ENCODE peak calls at places on chromosomes 4 and X, in eight cellular contexts. One of them, this sample, is unnamed. For H3K9me3 and H3K36me3, the result is how much of the 10 kb centered on the place peaks cover.

GRCh38 chr4:173442223-173442932 is 43.5 kb upstream of the SCRG1 start:
- DNase-seq in heart left ventricle: no peak
- DNase-seq in GM23248: no peak
- DNase-seq in PC-9: no peak
- DNase-seq in HCT116: no peak
- DNase-seq in mammary epithelial cell: no peak
- DNase-seq in A673: no peak
- DNase-seq in ovary: no peak
- DNase-seq in this sample: no peak

GRCh38 chrX:113384628-113385027 is 544.0 kb upstream of the AMOT start:
- DNase-seq in heart left ventricle: no peak
- DNase-seq in GM23248: peak
- DNase-seq in PC-9: no peak
- DNase-seq in HCT116: no peak
- DNase-seq in mammary epithelial cell: peak
- DNase-seq in A673: no peak
- DNase-seq in ovary: no peak
- DNase-seq in this sample: no peak

GRCh38 chr4:148390311-148390710 is 51.9 kb downstream of the NR3C2 start:
- DNase-seq in heart left ventricle: no peak
- DNase-seq in GM23248: no peak
- DNase-seq in PC-9: no peak
- DNase-seq in HCT116: no peak
- DNase-seq in mammary epithelial cell: no peak
- DNase-seq in A673: no peak
- DNase-seq in ovary: no peak
- DNase-seq in this sample: no peak

GRCh38 chr4:23384741-23385140 is 505.1 kb downstream of the PPARGC1A start:
- DNase-seq in heart left ventricle: no peak
- DNase-seq in GM23248: no peak
- DNase-seq in PC-9: peak
- DNase-seq in HCT116: no peak
- DNase-seq in mammary epithelial cell: no peak
- DNase-seq in A673: no peak
- DNase-seq in ovary: no peak
- DNase-seq in this sample: no peak

GRCh38 chrX:9464435-9465371 is at the start of gene TBL1X:
- DNase-seq in heart left ventricle: peak
- DNase-seq in GM23248: peak
- DNase-seq in PC-9: peak
- DNase-seq in HCT116: no peak
- DNase-seq in mammary epithelial cell: no peak
- DNase-seq in A673: peak
- DNase-seq in ovary: peak
- DNase-seq in this sample: no peak

GRCh38 chr4:76689079-76689817 is 208.7 kb downstream of the SOWAHB start:
- DNase-seq in heart left ventricle: peak
- DNase-seq in GM23248: peak
- DNase-seq in PC-9: peak
- DNase-seq in HCT116: peak
- DNase-seq in mammary epithelial cell: peak
- DNase-seq in A673: peak
- DNase-seq in ovary: peak
- DNase-seq in this sample: no peak

GRCh38 chrX:104987063-104987462 is 233.4 kb downstream of the TEX13A start:
- DNase-seq in heart left ventricle: no peak
- DNase-seq in GM23248: no peak
- DNase-seq in PC-9: no peak
- DNase-seq in HCT116: no peak
- DNase-seq in mammary epithelial cell: peak
- DNase-seq in A673: no peak
- DNase-seq in ovary: no peak
- DNase-seq in this sample: no peak

GRCh38 chr4:143207555-143207954 is 22.8 kb downstream of the USP38 start:
- DNase-seq in heart left ventricle: no peak
- DNase-seq in GM23248: peak
- DNase-seq in PC-9: no peak
- DNase-seq in HCT116: no peak
- DNase-seq in mammary epithelial cell: peak
- DNase-seq in A673: peak
- DNase-seq in ovary: no peak
- DNase-seq in this sample: no peak

GRCh38 chr4:5143306-5143861 is 92.1 kb downstream of the STK32B start:
- DNase-seq in heart left ventricle: no peak
- DNase-seq in GM23248: no peak
- DNase-seq in PC-9: no peak
- DNase-seq in HCT116: no peak
- DNase-seq in mammary epithelial cell: no peak
- DNase-seq in A673: no peak
- DNase-seq in ovary: no peak
- DNase-seq in this sample: no peak

GRCh38 chr4:140151700-140152014 is 2.3 kb downstream of the MAML3 start:
- DNase-seq in heart left ventricle: peak
- DNase-seq in GM23248: peak
- DNase-seq in PC-9: peak
- DNase-seq in HCT116: peak
- DNase-seq in mammary epithelial cell: peak
- DNase-seq in A673: peak
- DNase-seq in ovary: peak
- DNase-seq in this sample: peak

GRCh38 chrX:110182362-110182761 is 135.5 kb downstream of the AMMECR1 start:
- DNase-seq in heart left ventricle: no peak
- DNase-seq in GM23248: peak
- DNase-seq in PC-9: no peak
- DNase-seq in HCT116: no peak
- DNase-seq in mammary epithelial cell: peak
- DNase-seq in A673: no peak
- DNase-seq in ovary: no peak
- DNase-seq in this sample: no peak

GRCh38 chr4:6727943-6728250 is 11.9 kb downstream of the BLOC1S4 start:
- DNase-seq in heart left ventricle: no peak
- DNase-seq in GM23248: peak
- DNase-seq in PC-9: no peak
- DNase-seq in HCT116: no peak
- DNase-seq in mammary epithelial cell: no peak
- DNase-seq in A673: peak
- DNase-seq in ovary: no peak
- DNase-seq in this sample: no peak

GRCh38 chr4:60868232-60868960 is 331.7 kb upstream of the ADGRL3 start:
- DNase-seq in heart left ventricle: no peak
- DNase-seq in GM23248: no peak
- DNase-seq in PC-9: no peak
- DNase-seq in HCT116: no peak
- DNase-seq in mammary epithelial cell: no peak
- DNase-seq in A673: no peak
- DNase-seq in ovary: no peak
- DNase-seq in this sample: no peak

GRCh38 chr4:8639777-8640720 is 47.5 kb downstream of the CPZ start:
- DNase-seq in heart left ventricle: no peak
- DNase-seq in GM23248: no peak
- DNase-seq in PC-9: no peak
- DNase-seq in HCT116: no peak
- DNase-seq in mammary epithelial cell: no peak
- DNase-seq in A673: no peak
- DNase-seq in ovary: no peak
- DNase-seq in this sample: no peak

GRCh38 chr4:8729408-8730149 is 137.0 kb downstream of the CPZ start:
- DNase-seq in heart left ventricle: no peak
- DNase-seq in GM23248: no peak
- DNase-seq in PC-9: no peak
- DNase-seq in HCT116: no peak
- DNase-seq in mammary epithelial cell: no peak
- DNase-seq in A673: no peak
- DNase-seq in ovary: no peak
- DNase-seq in this sample: no peak

GRCh38 chr4:40149960-40150385 is 46.9 kb upstream of the RHOH start:
- DNase-seq in heart left ventricle: peak
- DNase-seq in GM23248: peak
- DNase-seq in PC-9: peak
- DNase-seq in HCT116: peak
- DNase-seq in mammary epithelial cell: peak
- DNase-seq in A673: peak
- DNase-seq in ovary: peak
- DNase-seq in this sample: peak

GRCh38 chr4:33924239-33924638 is 2320.1 kb downstream of the ARAP2 start:
- DNase-seq in heart left ventricle: no peak
- DNase-seq in GM23248: peak
- DNase-seq in PC-9: no peak
- DNase-seq in HCT116: peak
- DNase-seq in mammary epithelial cell: peak
- DNase-seq in A673: no peak
- DNase-seq in ovary: no peak
- DNase-seq in this sample: no peak

GRCh38 chr4:163191999-163192398 is 25.3 kb upstream of the NAF1 start:
- DNase-seq in heart left ventricle: no peak
- DNase-seq in GM23248: peak
- DNase-seq in PC-9: no peak
- DNase-seq in HCT116: peak
- DNase-seq in mammary epithelial cell: peak
- DNase-seq in A673: no peak
- DNase-seq in ovary: no peak
- DNase-seq in this sample: peak
- H3K9me3 ChIP-seq in heart left ventricle: under half
- H3K9me3 ChIP-seq in GM23248: under half
- H3K9me3 ChIP-seq in PC-9: under half
- H3K9me3 ChIP-seq in HCT116: under half
- H3K9me3 ChIP-seq in mammary epithelial cell: under half
- H3K9me3 ChIP-seq in A673: under half
- H3K9me3 ChIP-seq in ovary: under half
- H3K9me3 ChIP-seq in this sample: under half

GRCh38 chr4:54062392-54062791 is 2.0 kb downstream of the CHIC2 start:
- DNase-seq in heart left ventricle: no peak
- DNase-seq in GM23248: no peak
- DNase-seq in PC-9: no peak
- DNase-seq in HCT116: no peak
- DNase-seq in mammary epithelial cell: no peak
- DNase-seq in A673: no peak
- DNase-seq in ovary: no peak
- DNase-seq in this sample: no peak

GRCh38 chr4:54063224-54063623 is 1.2 kb downstream of the CHIC2 start:
- DNase-seq in heart left ventricle: no peak
- DNase-seq in GM23248: peak
- DNase-seq in PC-9: no peak
- DNase-seq in HCT116: no peak
- DNase-seq in mammary epithelial cell: peak
- DNase-seq in A673: no peak
- DNase-seq in ovary: no peak
- DNase-seq in this sample: no peak

GRCh38 chr4:54061873-54062272 is 2.5 kb downstream of the CHIC2 start:
- DNase-seq in heart left ventricle: no peak
- DNase-seq in GM23248: no peak
- DNase-seq in PC-9: no peak
- DNase-seq in HCT116: no peak
- DNase-seq in mammary epithelial cell: no peak
- DNase-seq in A673: no peak
- DNase-seq in ovary: no peak
- DNase-seq in this sample: no peak

GRCh38 chr4:54063737-54064316 is 578 bp downstream of the CHIC2 start:
- DNase-seq in heart left ventricle: peak
- DNase-seq in GM23248: peak
- DNase-seq in PC-9: no peak
- DNase-seq in HCT116: no peak
- DNase-seq in mammary epithelial cell: peak
- DNase-seq in A673: peak
- DNase-seq in ovary: peak
- DNase-seq in this sample: no peak

GRCh38 chr4:54061067-54061466 is 3.3 kb downstream of the CHIC2 start:
- DNase-seq in heart left ventricle: no peak
- DNase-seq in GM23248: no peak
- DNase-seq in PC-9: no peak
- DNase-seq in HCT116: no peak
- DNase-seq in mammary epithelial cell: no peak
- DNase-seq in A673: no peak
- DNase-seq in ovary: no peak
- DNase-seq in this sample: no peak
- H3K4me3 ChIP-seq in heart left ventricle: no peak
- H3K4me3 ChIP-seq in GM23248: peak
- H3K4me3 ChIP-seq in PC-9: no peak
- H3K4me3 ChIP-seq in HCT116: no peak
- H3K4me3 ChIP-seq in mammary epithelial cell: peak
- H3K4me3 ChIP-seq in A673: no peak
- H3K4me3 ChIP-seq in ovary: no peak
- H3K4me3 ChIP-seq in this sample: no peak

GRCh38 chr4:1740021-1740545 is 18.8 kb downstream of the TACC3 start:
- DNase-seq in heart left ventricle: no peak
- DNase-seq in GM23248: no peak
- DNase-seq in PC-9: no peak
- DNase-seq in HCT116: no peak
- DNase-seq in mammary epithelial cell: no peak
- DNase-seq in A673: no peak
- DNase-seq in ovary: no peak
- DNase-seq in this sample: no peak
- H3K36me3 ChIP-seq in heart left ventricle: under half
- H3K36me3 ChIP-seq in GM23248: under half
- H3K36me3 ChIP-seq in PC-9: under half
- H3K36me3 ChIP-seq in HCT116: half or more
- H3K36me3 ChIP-seq in mammary epithelial cell: under half
- H3K36me3 ChIP-seq in A673: half or more
- H3K36me3 ChIP-seq in ovary: under half
- H3K36me3 ChIP-seq in this sample: half or more

GRCh38 chrX:34863906-34864305 is 78.7 kb upstream of the FAM47B start:
- DNase-seq in heart left ventricle: no peak
- DNase-seq in GM23248: no peak
- DNase-seq in PC-9: no peak
- DNase-seq in HCT116: no peak
- DNase-seq in mammary epithelial cell: no peak
- DNase-seq in A673: no peak
- DNase-seq in ovary: no peak
- DNase-seq in this sample: no peak

GRCh38 chrX:34868633-34869032 is 74.0 kb upstream of the FAM47B start:
- DNase-seq in heart left ventricle: no peak
- DNase-seq in GM23248: no peak
- DNase-seq in PC-9: no peak
- DNase-seq in HCT116: no peak
- DNase-seq in mammary epithelial cell: no peak
- DNase-seq in A673: no peak
- DNase-seq in ovary: no peak
- DNase-seq in this sample: no peak

GRCh38 chrX:34866636-34867035 is 76.0 kb upstream of the FAM47B start:
- DNase-seq in heart left ventricle: no peak
- DNase-seq in GM23248: peak
- DNase-seq in PC-9: no peak
- DNase-seq in HCT116: no peak
- DNase-seq in mammary epithelial cell: no peak
- DNase-seq in A673: no peak
- DNase-seq in ovary: no peak
- DNase-seq in this sample: no peak
- H3K9me3 ChIP-seq in heart left ventricle: under half
- H3K9me3 ChIP-seq in GM23248: under half
- H3K9me3 ChIP-seq in PC-9: under half
- H3K9me3 ChIP-seq in HCT116: under half
- H3K9me3 ChIP-seq in mammary epithelial cell: under half
- H3K9me3 ChIP-seq in A673: under half
- H3K9me3 ChIP-seq in ovary: under half
- H3K9me3 ChIP-seq in this sample: under half